ENCODE peak calls at places on chromosomes 1 and 21, in six cellular contexts. One of them, this sample, is unnamed.

GRCh38 chr1:3032371-3032862 is 11.2 kb downstream of the ACTRT2 start:
- DNase-seq in HFF-Myc: no peak
- DNase-seq in AG09309: no peak
- DNase-seq in AG04450: no peak
- DNase-seq in astrocyte of the spinal cord: no peak
- DNase-seq in brain microvascular endothelial cell: no peak
- DNase-seq in this sample: no peak

GRCh38 chr21:40471103-40471502 is 375.9 kb downstream of the DSCAM start:
- DNase-seq in HFF-Myc: no peak
- DNase-seq in AG09309: no peak
- DNase-seq in AG04450: no peak
- DNase-seq in astrocyte of the spinal cord: no peak
- DNase-seq in brain microvascular endothelial cell: no peak
- DNase-seq in this sample: no peak

GRCh38 chr1:238466459-238466858 is 575.7 kb upstream of the ZP4 start:
- DNase-seq in HFF-Myc: no peak
- DNase-seq in AG09309: no peak
- DNase-seq in AG04450: no peak
- DNase-seq in astrocyte of the spinal cord: peak; percentile 60
- DNase-seq in brain microvascular endothelial cell: no peak
- DNase-seq in this sample: no peak

GRCh38 chr1:150507912-150508864 is at the start of gene ECM1:
- DNase-seq in HFF-Myc: peak; percentile 67
- DNase-seq in AG09309: no peak
- DNase-seq in AG04450: peak; percentile 46
- DNase-seq in astrocyte of the spinal cord: peak; percentile 73
- DNase-seq in brain microvascular endothelial cell: peak; percentile 76
- DNase-seq in this sample: no peak

GRCh38 chr1:153099646-153100045 is 5.3 kb upstream of the SPRR2E start:
- DNase-seq in HFF-Myc: no peak
- DNase-seq in AG09309: no peak
- DNase-seq in AG04450: no peak
- DNase-seq in astrocyte of the spinal cord: no peak
- DNase-seq in brain microvascular endothelial cell: no peak
- DNase-seq in this sample: no peak

GRCh38 chr1:211616231-211617031 is 37.5 kb upstream of the SLC30A1 start:
- DNase-seq in HFF-Myc: no peak
- DNase-seq in AG09309: no peak
- DNase-seq in AG04450: no peak
- DNase-seq in astrocyte of the spinal cord: no peak
- DNase-seq in brain microvascular endothelial cell: no peak
- DNase-seq in this sample: peak; percentile 58

GRCh38 chr1:93061895-93062792 is 16.9 kb upstream of the MTF2 start:
- DNase-seq in HFF-Myc: no peak
- DNase-seq in AG09309: no peak
- DNase-seq in AG04450: no peak
- DNase-seq in astrocyte of the spinal cord: peak; percentile 24
- DNase-seq in brain microvascular endothelial cell: peak; percentile 31
- DNase-seq in this sample: peak; percentile 6

GRCh38 chr1:22398656-22399420 is 52.8 kb upstream of the ZBTB40 start:
- DNase-seq in HFF-Myc: no peak
- DNase-seq in AG09309: peak; percentile 39
- DNase-seq in AG04450: no peak
- DNase-seq in astrocyte of the spinal cord: peak; percentile 54
- DNase-seq in brain microvascular endothelial cell: no peak
- DNase-seq in this sample: no peak

GRCh38 chr1:108082006-108082405 is 117.0 kb upstream of the VAV3 start:
- DNase-seq in HFF-Myc: no peak
- DNase-seq in AG09309: no peak
- DNase-seq in AG04450: no peak
- DNase-seq in astrocyte of the spinal cord: no peak
- DNase-seq in brain microvascular endothelial cell: no peak
- DNase-seq in this sample: no peak

GRCh38 chr1:168826269-168826668 is 97.3 kb upstream of the DPT start:
- DNase-seq in HFF-Myc: no peak
- DNase-seq in AG09309: no peak
- DNase-seq in AG04450: no peak
- DNase-seq in astrocyte of the spinal cord: no peak
- DNase-seq in brain microvascular endothelial cell: no peak
- DNase-seq in this sample: no peak

GRCh38 chr1:177659259-177659658 is 310.6 kb downstream of the SEC16B start:
- DNase-seq in HFF-Myc: no peak
- DNase-seq in AG09309: no peak
- DNase-seq in AG04450: no peak
- DNase-seq in astrocyte of the spinal cord: no peak
- DNase-seq in brain microvascular endothelial cell: no peak
- DNase-seq in this sample: no peak

GRCh38 chr1:69737527-69738176 is 169.9 kb downstream of the LRRC7 start:
- DNase-seq in HFF-Myc: peak; percentile 66
- DNase-seq in AG09309: peak; percentile 42
- DNase-seq in AG04450: peak; percentile 37
- DNase-seq in astrocyte of the spinal cord: peak; percentile 78
- DNase-seq in brain microvascular endothelial cell: peak; percentile 78
- DNase-seq in this sample: peak; percentile 15

GRCh38 chr1:232598133-232598532 is 31.8 kb downstream of the SIPA1L2 start:
- DNase-seq in HFF-Myc: no peak
- DNase-seq in AG09309: no peak
- DNase-seq in AG04450: no peak
- DNase-seq in astrocyte of the spinal cord: no peak
- DNase-seq in brain microvascular endothelial cell: no peak
- DNase-seq in this sample: no peak

GRCh38 chr1:232599178-232600041 is 30.5 kb downstream of the SIPA1L2 start:
- DNase-seq in HFF-Myc: no peak
- DNase-seq in AG09309: no peak
- DNase-seq in AG04450: no peak
- DNase-seq in astrocyte of the spinal cord: no peak
- DNase-seq in brain microvascular endothelial cell: no peak
- DNase-seq in this sample: no peak

GRCh38 chr1:232600430-232601258 is 29.3 kb downstream of the SIPA1L2 start:
- DNase-seq in HFF-Myc: no peak
- DNase-seq in AG09309: no peak
- DNase-seq in AG04450: peak; percentile 16
- DNase-seq in astrocyte of the spinal cord: peak; percentile 57
- DNase-seq in brain microvascular endothelial cell: no peak
- DNase-seq in this sample: no peak

GRCh38 chr1:232598837-232599177 is 31.1 kb downstream of the SIPA1L2 start:
- DNase-seq in HFF-Myc: no peak
- DNase-seq in AG09309: no peak
- DNase-seq in AG04450: no peak
- DNase-seq in astrocyte of the spinal cord: no peak
- DNase-seq in brain microvascular endothelial cell: no peak
- DNase-seq in this sample: no peak

GRCh38 chr1:232602622-232603021 is 27.3 kb downstream of the SIPA1L2 start:
- DNase-seq in HFF-Myc: no peak
- DNase-seq in AG09309: no peak
- DNase-seq in AG04450: no peak
- DNase-seq in astrocyte of the spinal cord: no peak
- DNase-seq in brain microvascular endothelial cell: no peak
- DNase-seq in this sample: no peak
- TF ChIP-seq CTCF in HFF-Myc: no peak
- TF ChIP-seq CTCF in AG09309: no peak
- TF ChIP-seq CTCF in AG04450: peak; percentile 17
- TF ChIP-seq CTCF in astrocyte of the spinal cord: peak; percentile 42
- TF ChIP-seq CTCF in brain microvascular endothelial cell: peak; percentile 43
- TF ChIP-seq CTCF in this sample: no peak

GRCh38 chr1:74199504-74199903 is 1.5 kb downstream of the FPGT start:
- DNase-seq in HFF-Myc: no peak
- DNase-seq in AG09309: no peak
- DNase-seq in AG04450: no peak
- DNase-seq in astrocyte of the spinal cord: no peak
- DNase-seq in brain microvascular endothelial cell: no peak
- DNase-seq in this sample: no peak
- H3K4me3 ChIP-seq in HFF-Myc: no peak overlapping the region
- H3K4me3 ChIP-seq in AG09309: no peak overlapping the region
- H3K4me3 ChIP-seq in AG04450: no peak overlapping the region
- H3K4me3 ChIP-seq in astrocyte of the spinal cord: no peak overlapping the region
- H3K4me3 ChIP-seq in brain microvascular endothelial cell: no peak overlapping the region
- H3K4me3 ChIP-seq in this sample: no peak overlapping the region

GRCh38 chr1:75764057-75764655 is 21.9 kb upstream of the RABGGTB start:
- DNase-seq in HFF-Myc: no peak
- DNase-seq in AG09309: no peak
- DNase-seq in AG04450: no peak
- DNase-seq in astrocyte of the spinal cord: no peak
- DNase-seq in brain microvascular endothelial cell: no peak
- DNase-seq in this sample: no peak
- TF ChIP-seq CTCF in HFF-Myc: no peak
- TF ChIP-seq CTCF in AG09309: no peak
- TF ChIP-seq CTCF in AG04450: no peak
- TF ChIP-seq CTCF in astrocyte of the spinal cord: no peak
- TF ChIP-seq CTCF in brain microvascular endothelial cell: no peak
- TF ChIP-seq CTCF in this sample: no peak

DNA sequence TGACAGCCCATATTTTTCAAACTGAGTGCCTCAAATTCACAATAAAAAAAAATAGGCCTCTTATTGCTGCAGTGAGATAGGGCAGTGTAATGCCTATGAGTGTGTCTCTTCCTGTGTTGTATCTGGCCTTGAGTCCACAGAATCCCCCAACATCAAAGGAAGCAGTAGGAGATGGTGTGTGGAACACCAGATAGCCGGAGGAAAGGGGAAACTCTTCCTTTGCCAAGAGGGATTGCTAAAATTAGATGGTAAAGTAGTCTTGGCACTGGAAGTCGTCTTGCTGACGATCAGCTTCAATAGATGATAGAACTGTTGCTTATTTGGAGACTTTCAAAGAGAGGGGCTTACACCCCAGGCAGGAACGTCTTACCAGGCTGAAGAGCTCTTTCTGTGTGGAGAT is 51.8 kb downstream of the RUNX1 start:
- DNase-seq in HFF-Myc: no peak
- DNase-seq in AG09309: no peak
- DNase-seq in AG04450: no peak
- DNase-seq in astrocyte of the spinal cord: no peak
- DNase-seq in brain microvascular endothelial cell: no peak
- DNase-seq in this sample: no peak
- H3K4me3 ChIP-seq in HFF-Myc: no peak overlapping the region
- H3K4me3 ChIP-seq in AG09309: no peak overlapping the region
- H3K4me3 ChIP-seq in AG04450: no peak overlapping the region
- H3K4me3 ChIP-seq in astrocyte of the spinal cord: no peak overlapping the region
- H3K4me3 ChIP-seq in brain microvascular endothelial cell: no peak overlapping the region
- H3K4me3 ChIP-seq in this sample: no peak overlapping the region

DNA sequence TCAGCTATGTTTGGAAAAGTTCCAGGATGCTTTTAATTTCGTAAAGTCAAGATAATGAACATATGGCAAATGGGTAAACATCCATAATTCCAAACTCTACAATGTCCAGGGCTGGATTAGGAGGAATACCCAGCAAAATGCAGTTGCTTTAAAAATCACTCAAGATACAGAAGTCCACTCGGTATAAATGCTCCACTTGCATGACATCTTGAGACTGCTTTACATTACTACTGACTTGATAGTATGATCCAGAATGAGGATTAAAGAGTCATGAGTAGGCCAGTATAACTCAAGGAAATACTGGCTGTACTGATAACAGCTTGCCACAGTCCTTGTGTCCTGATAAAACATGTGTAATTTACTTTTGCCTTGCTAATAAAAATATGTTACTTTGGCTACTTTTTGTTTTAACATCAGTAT is 58.3 kb upstream of the ANGPTL3 start:
- DNase-seq in HFF-Myc: no peak
- DNase-seq in AG09309: no peak
- DNase-seq in AG04450: no peak
- DNase-seq in astrocyte of the spinal cord: no peak
- DNase-seq in brain microvascular endothelial cell: peak; percentile 24
- DNase-seq in this sample: no peak
- TF ChIP-seq CTCF in HFF-Myc: no peak
- TF ChIP-seq CTCF in AG09309: no peak
- TF ChIP-seq CTCF in AG04450: no peak
- TF ChIP-seq CTCF in astrocyte of the spinal cord: no peak
- TF ChIP-seq CTCF in brain microvascular endothelial cell: no peak
- TF ChIP-seq CTCF in this sample: no peak

GRCh38 chr1:182984621-182985020 is 31.7 kb upstream of the SHCBP1L start:
- DNase-seq in HFF-Myc: no peak
- DNase-seq in AG09309: no peak
- DNase-seq in AG04450: no peak
- DNase-seq in astrocyte of the spinal cord: no peak
- DNase-seq in brain microvascular endothelial cell: no peak
- DNase-seq in this sample: no peak

GRCh38 chr1:182995894-182996293 is 27.3 kb upstream of the LAMC1 start:
- DNase-seq in HFF-Myc: no peak
- DNase-seq in AG09309: no peak
- DNase-seq in AG04450: no peak
- DNase-seq in astrocyte of the spinal cord: no peak
- DNase-seq in brain microvascular endothelial cell: no peak
- DNase-seq in this sample: no peak

GRCh38 chr1:182993746-182994145 is 29.5 kb upstream of the LAMC1 start:
- DNase-seq in HFF-Myc: no peak
- DNase-seq in AG09309: no peak
- DNase-seq in AG04450: no peak
- DNase-seq in astrocyte of the spinal cord: no peak
- DNase-seq in brain microvascular endothelial cell: no peak
- DNase-seq in this sample: no peak

GRCh38 chr1:182985876-182986275 is 32.9 kb upstream of the SHCBP1L start:
- DNase-seq in HFF-Myc: no peak
- DNase-seq in AG09309: no peak
- DNase-seq in AG04450: no peak
- DNase-seq in astrocyte of the spinal cord: no peak
- DNase-seq in brain microvascular endothelial cell: no peak
- DNase-seq in this sample: no peak

DNA sequence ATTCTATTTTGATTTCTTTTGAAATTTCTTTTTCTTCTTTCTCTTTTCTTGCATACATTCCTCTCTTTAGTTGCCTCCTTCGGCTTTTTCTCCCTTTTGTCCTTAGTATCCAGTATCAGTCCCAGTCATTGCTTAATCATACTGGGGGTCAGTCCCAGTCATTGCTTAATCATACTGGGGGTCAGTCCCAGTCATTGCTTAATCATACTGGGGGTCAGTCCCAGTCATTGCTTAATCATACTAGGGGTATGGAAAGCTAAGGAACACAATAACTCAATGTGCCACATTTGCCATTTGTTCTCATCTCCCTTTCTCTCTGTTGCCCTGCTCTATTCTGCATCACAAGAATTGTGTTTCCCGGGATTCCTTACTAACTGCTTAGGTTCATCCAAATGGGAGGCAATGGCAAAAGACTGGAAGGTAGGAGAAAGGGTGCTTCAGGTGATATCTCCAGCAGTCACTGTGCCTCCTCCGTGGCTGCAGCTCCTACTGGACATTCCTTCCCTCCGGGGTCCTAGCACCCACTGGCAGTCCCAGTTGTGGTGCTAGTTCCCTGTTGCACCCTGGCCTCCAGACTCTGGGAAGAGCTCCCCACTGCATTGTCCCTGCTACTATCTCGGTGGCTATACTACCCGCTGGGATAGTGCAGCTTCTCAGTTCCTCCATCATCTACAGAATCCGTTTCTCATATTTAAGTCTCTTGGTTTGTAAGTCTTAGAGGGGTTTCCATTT is 32.6 kb upstream of the LAMC1 start:
- DNase-seq in HFF-Myc: no peak
- DNase-seq in AG09309: peak; percentile 14
- DNase-seq in AG04450: peak; percentile 13
- DNase-seq in astrocyte of the spinal cord: peak; percentile 26
- DNase-seq in brain microvascular endothelial cell: peak; percentile 49
- DNase-seq in this sample: no peak
- H3K4me3 ChIP-seq in HFF-Myc: no peak overlapping the region
- H3K4me3 ChIP-seq in AG09309: no peak overlapping the region
- H3K4me3 ChIP-seq in AG04450: no peak overlapping the region
- H3K4me3 ChIP-seq in astrocyte of the spinal cord: no peak overlapping the region
- H3K4me3 ChIP-seq in brain microvascular endothelial cell: peak overlapping the region; percentile 0
- H3K4me3 ChIP-seq in this sample: no peak overlapping the region